ENCODE peak calls at places on chromosome 2, in nine cellular contexts. A is K562, R is SK-N-SH, E is GM12878, U is sigmoid colon, O is stomach, Q is HepG2, G is H1, X is suprapubic skin. Z is an unnamed sample.

GRCh38 chr2:108938069-108938710 is 50.8 kb downstream of the EDAR start:
- DNase-seq in A (no peak), R (no peak), E (no peak), U (no peak), O (no peak), Q (no peak), G (no peak), X (no peak), Z (no peak)

GRCh38 chr2:101828267-101829017 is 130.9 kb downstream of the MAP4K4 start:
- DNase-seq in A (no peak), R (no peak), E (no peak), U (no peak), O (no peak), Q (no peak), G (no peak), X (no peak), Z (no peak)

GRCh38 chr2:68878753-68879152 is 7.6 kb upstream of the BMP10 start:
- DNase-seq in A (no peak), R (no peak), E (no peak), U (no peak), O (no peak), Q (no peak), G (no peak), X (no peak), Z (no peak)

GRCh38 chr2:147101906-147102790 is 742.7 kb upstream of the ACVR2A start:
- DNase-seq in A (no peak), R (no peak), E (no peak), U (no peak), O (no peak), Q (no peak), G (no peak), X (no peak), Z (no peak)

GRCh38 chr2:96065381-96065930 is 30.7 kb upstream of the GPAT2 start:
- DNase-seq in A (no peak), R (peak), E (no peak), U (no peak), O (no peak), Q (no peak), G (no peak), X (no peak), Z (peak)

GRCh38 chr2:26318950-26319349 is 27.0 kb upstream of the SELENOI start:
- DNase-seq in A (no peak), R (no peak), E (no peak), U (no peak), O (no peak), Q (no peak), G (no peak), X (no peak), Z (no peak)

GRCh38 chr2:170271340-170271739 is 93.4 kb downstream of the MYO3B start:
- DNase-seq in A (no peak), R (no peak), E (no peak), U (no peak), O (no peak), Q (no peak), G (no peak), X (no peak), Z (no peak)

GRCh38 chr2:122028371-122029102 is 273.1 kb downstream of the TSN start:
- DNase-seq in A (no peak), R (no peak), E (no peak), U (no peak), O (no peak), Q (no peak), G (no peak), X (no peak), Z (no peak)

GRCh38 chr2:144711084-144711483 is 191.2 kb upstream of the ZEB2 start:
- DNase-seq in A (no peak), R (no peak), E (no peak), U (no peak), O (no peak), Q (no peak), G (no peak), X (no peak), Z (no peak)

GRCh38 chr2:134261398-134262131 is 7.7 kb downstream of the MGAT5 start:
- DNase-seq in A (no peak), R (no peak), E (no peak), U (no peak), O (no peak), Q (no peak), G (peak), X (no peak), Z (no peak)

GRCh38 chr2:18987592-18988073 is 370.8 kb downstream of the OSR1 start:
- DNase-seq in A (no peak), R (no peak), E (no peak), U (peak), O (peak), Q (peak), G (no peak), X (peak), Z (peak)

GRCh38 chr2:238484522-238485452 is 58.1 kb downstream of the ASB1 start:
- DNase-seq in A (no peak), R (no peak), E (no peak), U (no peak), O (peak), Q (no peak), G (no peak), X (no peak), Z (peak)

GRCh38 chr2:147464737-147465437 is 379.9 kb upstream of the ACVR2A start:
- DNase-seq in A (no peak), R (no peak), E (no peak), U (no peak), O (no peak), Q (peak), G (no peak), X (no peak), Z (no peak)

GRCh38 chr2:127197475-127198385 is 22.4 kb downstream of the CYP27C1 start:
- DNase-seq in A (peak), R (peak), E (peak), U (no peak), O (peak), Q (peak), G (no peak), X (peak), Z (peak)

GRCh38 chr2:42342061-42342794 is 18.8 kb downstream of the COX7A2L start:
- DNase-seq in A (no peak), R (peak), E (no peak), U (peak), O (no peak), Q (peak), G (peak), X (peak), Z (peak)

GRCh38 chr2:157082950-157083349 is 174.6 kb upstream of the GALNT5 start:
- DNase-seq in A (no peak), R (no peak), E (no peak), U (no peak), O (no peak), Q (no peak), G (no peak), X (no peak), Z (no peak)

GRCh38 chr2:233798335-233799086 is 20.4 kb downstream of the MROH2A start:
- DNase-seq in A (no peak), R (no peak), E (no peak), U (no peak), O (peak), Q (no peak), G (no peak), X (no peak), Z (no peak)

GRCh38 chr2:28135324-28135723 is 244.8 kb downstream of the BABAM2 start:
- DNase-seq in A (no peak), R (no peak), E (no peak), U (no peak), O (no peak), Q (no peak), G (no peak), X (no peak), Z (no peak)

GRCh38 chr2:28134857-28135256 is 244.3 kb downstream of the BABAM2 start:
- DNase-seq in A (no peak), R (no peak), E (no peak), U (no peak), O (no peak), Q (no peak), G (no peak), X (no peak), Z (no peak)

GRCh38 chr2:28136557-28136956 is 246.0 kb downstream of the BABAM2 start:
- DNase-seq in A (no peak), R (no peak), E (no peak), U (no peak), O (no peak), Q (peak), G (no peak), X (no peak), Z (no peak)

GRCh38 chr2:28137221-28137620 is 246.7 kb downstream of the BABAM2 start:
- DNase-seq in A (no peak), R (no peak), E (no peak), U (peak), O (no peak), Q (no peak), G (no peak), X (no peak), Z (no peak)

GRCh38 chr2:28134262-28134812 is 243.8 kb downstream of the BABAM2 start:
- DNase-seq in A (no peak), R (no peak), E (no peak), U (peak), O (peak), Q (no peak), G (no peak), X (peak), Z (no peak)
- TF ChIP-seq POLR2AphosphoS5 in A (no peak), R (no peak), E (no peak), U (no peak), O (no peak), Q (no peak), G (no peak), X (no peak), Z (peak)

DNA sequence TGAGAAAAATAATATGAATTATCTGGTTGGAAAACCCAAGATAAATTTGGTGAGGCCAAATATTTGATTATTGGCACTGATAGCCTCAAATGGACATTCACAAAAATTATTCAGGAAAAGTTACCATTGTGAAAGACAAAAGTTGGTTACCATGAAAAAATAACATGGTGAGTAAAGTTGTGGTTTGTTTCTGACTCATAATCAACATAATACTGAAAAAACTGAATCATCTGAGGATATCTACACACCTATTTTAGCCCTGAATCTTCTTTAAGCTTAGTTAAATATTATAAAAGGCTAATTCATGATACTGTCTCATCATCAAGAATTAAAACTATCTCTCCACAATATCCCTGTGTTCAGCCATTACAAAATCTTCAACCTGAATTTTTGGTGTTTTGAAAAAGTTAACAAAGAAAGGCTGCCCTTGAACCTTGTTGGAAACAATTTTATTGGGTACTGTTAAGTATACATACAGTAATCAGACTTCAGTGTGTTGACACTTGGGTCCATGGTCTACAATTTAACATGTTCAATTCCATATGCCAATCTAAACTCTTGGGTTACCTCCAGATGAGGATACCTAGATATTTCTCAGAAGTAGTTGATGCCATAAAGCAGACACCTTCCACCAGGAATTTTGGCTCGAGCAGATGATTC is 607.5 kb upstream of the SLC39A10 start:
- DNase-seq in A (no peak), R (no peak), E (no peak), U (no peak), O (no peak), Q (no peak), G (no peak), X (no peak), Z (no peak)
- TF ChIP-seq EP300 in A (no peak), R (no peak), E (peak), U (no peak), O (no peak), Q (no peak), G (no peak), X (no peak), Z (no peak)

GRCh38 chr2:98732430-98733051 is 1.6 kb upstream of the MGAT4A start:
- DNase-seq in A (no peak), R (no peak), E (no peak), U (no peak), O (no peak), Q (no peak), G (no peak), X (no peak), Z (no peak)

GRCh38 chr2:98730053-98730850 is 680 bp downstream of the MGAT4A start:
- DNase-seq in A (no peak), R (peak), E (no peak), U (peak), O (peak), Q (peak), G (no peak), X (peak), Z (no peak)

GRCh38 chr2:98729652-98730051 is 1.3 kb downstream of the MGAT4A start:
- DNase-seq in A (no peak), R (no peak), E (no peak), U (no peak), O (no peak), Q (no peak), G (no peak), X (no peak), Z (no peak)

GRCh38 chr2:98731709-98732349 is 897 bp upstream of the MGAT4A start:
- DNase-seq in A (no peak), R (no peak), E (no peak), U (no peak), O (no peak), Q (peak), G (no peak), X (no peak), Z (no peak)

GRCh38 chr2:98730851-98731708 is at the start of gene MGAT4A:
- DNase-seq in A (peak), R (peak), E (no peak), U (peak), O (peak), Q (peak), G (peak), X (peak), Z (no peak)
- TF ChIP-seq POLR2AphosphoS5 in A (no peak), R (no peak), E (peak), U (peak), O (peak), Q (peak), G (no peak), X (no peak), Z (peak)

GRCh38 chr2:84640386-84640785 is 124.1 kb downstream of the DNAH6 start:
- DNase-seq in A (no peak), R (no peak), E (no peak), U (no peak), O (no peak), Q (no peak), G (no peak), X (no peak), Z (no peak)
- TF ChIP-seq EP300 in A (no peak), R (no peak), E (no peak), U (no peak), O (no peak), Q (no peak), G (no peak), X (no peak), Z (no peak)

GRCh38 chr2:240183370-240184197 is 43.1 kb upstream of the OTOS start:
- DNase-seq in A (no peak), R (no peak), E (no peak), U (peak), O (no peak), Q (no peak), G (no peak), X (peak), Z (no peak)

GRCh38 chr2:240182966-240183365 is 42.5 kb upstream of the OTOS start:
- DNase-seq in A (no peak), R (no peak), E (no peak), U (no peak), O (no peak), Q (no peak), G (no peak), X (peak), Z (no peak)

GRCh38 chr2:240182476-240182875 is 42.0 kb upstream of the OTOS start:
- DNase-seq in A (no peak), R (no peak), E (no peak), U (no peak), O (no peak), Q (no peak), G (no peak), X (peak), Z (no peak)

GRCh38 chr2:240184656-240185055 is 44.2 kb upstream of the OTOS start:
- DNase-seq in A (no peak), R (no peak), E (no peak), U (no peak), O (no peak), Q (no peak), G (no peak), X (no peak), Z (no peak)

GRCh38 chr2:240184198-240184590 is 43.7 kb upstream of the OTOS start:
- DNase-seq in A (no peak), R (no peak), E (no peak), U (peak), O (no peak), Q (no peak), G (no peak), X (peak), Z (no peak)
- TF ChIP-seq POLR2AphosphoS5 in A (no peak), R (no peak), E (no peak), U (no peak), O (no peak), Q (no peak), G (no peak), X (no peak), Z (no peak)

GRCh38 chr2:236918513-236918912 is 167.2 kb upstream of the COPS8 start:
- DNase-seq in A (no peak), R (no peak), E (no peak), U (no peak), O (no peak), Q (no peak), G (no peak), X (no peak), Z (peak)

GRCh38 chr2:236919209-236919608 is 166.5 kb upstream of the COPS8 start:
- DNase-seq in A (no peak), R (no peak), E (no peak), U (no peak), O (no peak), Q (no peak), G (no peak), X (no peak), Z (peak)

GRCh38 chr2:236917164-236917563 is 168.5 kb upstream of the COPS8 start:
- DNase-seq in A (no peak), R (no peak), E (no peak), U (no peak), O (no peak), Q (no peak), G (no peak), X (no peak), Z (peak)

GRCh38 chr2:236915726-236916125 is 170.0 kb upstream of the COPS8 start:
- DNase-seq in A (no peak), R (no peak), E (no peak), U (no peak), O (no peak), Q (no peak), G (no peak), X (no peak), Z (peak)

DNA sequence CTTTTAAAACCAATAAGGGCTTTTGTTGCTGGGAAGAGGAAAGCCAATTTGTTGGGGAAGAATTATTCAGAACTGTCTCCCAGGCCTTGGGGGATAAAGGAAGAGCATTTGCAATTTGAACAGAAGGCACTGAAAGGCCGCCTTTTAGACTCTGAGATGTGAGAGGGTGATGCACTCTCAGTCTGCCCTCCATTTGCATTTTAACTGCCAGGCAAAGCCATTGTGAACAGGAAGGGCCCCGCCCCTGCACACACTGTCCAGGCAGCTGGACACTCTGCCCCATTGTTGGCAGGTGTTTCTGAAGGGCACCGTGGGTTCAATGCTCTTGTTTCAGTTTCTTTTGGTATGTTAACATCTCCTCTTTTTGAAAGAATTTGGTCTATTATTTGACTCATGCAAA is 169.5 kb upstream of the COPS8 start:
- DNase-seq in A (no peak), R (no peak), E (no peak), U (no peak), O (no peak), Q (no peak), G (no peak), X (no peak), Z (peak)
- TF ChIP-seq EP300 in A (no peak), R (no peak), E (no peak), U (no peak), O (no peak), Q (no peak), G (no peak), X (no peak), Z (no peak)

GRCh38 chr2:75597949-75598348 is 37.2 kb upstream of the EVA1A start:
- DNase-seq in A (peak), R (no peak), E (no peak), U (no peak), O (no peak), Q (no peak), G (no peak), X (no peak), Z (no peak)
- TF ChIP-seq POLR2AphosphoS5 in A (no peak), R (no peak), E (no peak), U (no peak), O (no peak), Q (no peak), G (no peak), X (no peak), Z (no peak)